ENCODE peak calls at places on chromosome 1, in four cellular contexts. S is choroid plexus epithelial cell, F is fibroblast of the aortic adventitia, Y is ovary. G is an unnamed sample.

GRCh38 chr1:29322147-29322694 is 85.9 kb downstream of the PTPRU start:
- DNase-seq in S (no peak), F (no peak), Y (no peak), G (no peak)

GRCh38 chr1:99327357-99327756 is 63.1 kb downstream of the PLPPR4 start:
- DNase-seq in S (no peak), Y (no peak), F (no peak), G (no peak)

GRCh38 chr1:75310067-75310466 is 175.9 kb downstream of the LHX8 start:
- DNase-seq in F (peak), Y (no peak), S (no peak), G (no peak)

GRCh38 chr1:210413951-210414350 is 85.2 kb downstream of the HHAT start:
- DNase-seq in Y (no peak), F (no peak), S (no peak), G (no peak)

GRCh38 chr1:197184190-197184589 is 37.7 kb upstream of the ASPM start:
- DNase-seq in F (no peak), S (peak), Y (no peak), G (no peak)

GRCh38 chr1:33119532-33120217 is 38.7 kb downstream of the AZIN2 start:
- DNase-seq in Y (no peak), F (no peak), S (peak), G (no peak)

GRCh38 chr1:163027610-163028009 is 41.6 kb upstream of the RGS4 start:
- DNase-seq in Y (no peak), S (no peak), F (no peak), G (no peak)

GRCh38 chr1:25871086-25871703 is 4.3 kb downstream of the PAQR7 start:
- DNase-seq in F (no peak), Y (no peak), S (no peak), G (no peak)

GRCh38 chr1:211736351-211736915 is 61.0 kb upstream of the NEK2 start:
- DNase-seq in S (no peak), F (peak), Y (peak), G (no peak)

GRCh38 chr1:207828485-207829158 is 76.8 kb downstream of the CD46 start:
- DNase-seq in S (peak), Y (peak), F (peak), G (peak)

GRCh38 chr1:209190591-209191241 is 392.8 kb upstream of the CAMK1G start:
- DNase-seq in S (peak), Y (no peak), F (peak), G (peak)

GRCh38 chr1:245341738-245342137 is 187.0 kb downstream of the KIF26B start:
- DNase-seq in F (no peak), S (no peak), Y (no peak), G (no peak)

GRCh38 chr1:245348626-245349025 is 193.8 kb downstream of the KIF26B start:
- DNase-seq in Y (no peak), F (no peak), S (no peak), G (no peak)

GRCh38 chr1:245345191-245345884 is 190.6 kb downstream of the KIF26B start:
- DNase-seq in S (no peak), Y (no peak), F (no peak), G (no peak)
- TF ChIP-seq CTCF in S (no peak), Y (no peak), F (no peak), G (no peak)

GRCh38 chr1:215181518-215181917 is 99.0 kb downstream of the KCNK2 start:
- DNase-seq in S (peak), F (no peak), Y (no peak), G (no peak)
- TF ChIP-seq CTCF in S (peak), F (no peak), Y (no peak), G (no peak)

DNA sequence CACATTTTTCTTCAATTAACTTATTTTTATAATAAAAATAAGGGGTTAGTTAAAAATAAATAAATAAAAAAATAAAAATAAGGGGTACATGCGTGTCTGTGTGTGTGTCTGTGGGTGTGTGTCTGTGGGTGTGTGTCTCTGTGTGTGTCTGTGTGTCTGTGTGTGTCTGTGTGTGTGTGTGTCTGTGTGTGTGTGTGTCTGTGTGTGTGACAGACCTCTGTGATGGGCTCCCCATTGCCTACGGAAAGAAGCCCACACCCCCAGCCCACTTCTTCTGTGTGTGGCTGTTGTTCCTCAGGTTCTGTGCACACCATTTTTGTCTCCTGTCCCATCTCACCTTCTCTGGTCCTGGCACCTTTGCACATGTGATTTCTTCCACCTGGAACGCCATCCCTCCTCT is 9.9 kb downstream of the PHLDA3 start:
- DNase-seq in F (no peak), Y (no peak), S (no peak), G (no peak)
- TF ChIP-seq CTCF in F (no peak), Y (no peak), S (no peak), G (no peak)

DNA sequence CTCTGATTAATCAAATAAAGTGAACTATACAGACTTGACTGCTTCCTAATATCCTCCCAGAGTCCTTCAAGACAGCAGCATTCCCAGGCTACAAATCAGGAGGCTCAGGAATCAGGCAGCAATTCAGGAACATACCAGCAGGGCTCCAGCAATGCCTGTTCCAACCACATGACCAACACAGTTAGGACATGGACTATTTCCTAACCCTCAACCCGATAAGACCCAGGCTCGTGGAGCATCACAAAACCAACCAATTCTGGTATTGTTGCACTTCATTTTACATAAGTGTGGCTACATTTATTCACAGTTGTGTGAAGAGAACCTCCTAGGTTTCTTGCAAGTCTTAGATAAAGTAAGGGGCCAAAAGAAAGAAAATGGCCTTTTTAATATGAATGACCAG is 546.2 kb upstream of the ADGRL2 start:
- DNase-seq in F (no peak), Y (no peak), S (peak), G (no peak)
- TF ChIP-seq CTCF in F (peak), Y (no peak), S (peak), G (peak)

DNA sequence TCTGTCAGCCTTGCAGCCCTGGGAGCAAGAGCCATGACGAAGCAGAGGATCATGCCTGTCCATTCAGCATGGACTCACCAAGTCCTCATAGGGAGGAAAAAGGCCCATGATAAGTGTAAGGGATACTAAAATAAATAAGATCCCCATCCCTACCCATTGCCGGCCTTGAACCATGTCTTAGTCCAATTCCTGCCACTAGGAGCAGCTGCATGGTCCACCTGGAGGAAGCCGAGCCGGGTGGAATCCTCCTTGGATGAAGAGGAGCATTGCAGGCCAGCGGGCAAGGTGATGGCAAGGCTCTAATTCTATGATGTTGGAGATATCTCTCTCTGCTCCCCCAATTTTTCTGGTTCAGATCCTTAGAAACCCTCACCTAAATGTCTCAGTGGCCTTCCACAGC is 38.7 kb upstream of the SYT6 start:
- DNase-seq in Y (no peak), F (no peak), S (no peak), G (no peak)
- TF ChIP-seq CTCF in Y (no peak), F (no peak), S (no peak), G (no peak)

GRCh38 chr1:16613185-16614147 is at the start of gene NBPF1:
- DNase-seq in F (peak), Y (peak), S (peak), G (peak)
- TF ChIP-seq CTCF in F (no peak), Y (no peak), S (no peak), G (no peak)

GRCh38 chr1:102550729-102551384 is 554.1 kb upstream of the OLFM3 start:
- DNase-seq in F (peak), Y (peak), S (peak), G (no peak)
- TF ChIP-seq CTCF in F (peak), Y (no peak), S (peak), G (peak)

G was measured in neural crest cell.